ENCODE peak calls at places on chromosome 6, in four cellular contexts. I is fibroblast of lung, X is ureter, U is ovary. D is an unnamed sample.

GRCh38 chr6:90490030-90490429 is 96.8 kb downstream of the MAP3K7 start:
- DNase-seq in U (no peak), X (no peak), I (no peak), D (no peak)

GRCh38 chr6:119627908-119628669 is 278.5 kb upstream of the MAN1A1 start:
- DNase-seq in U (no peak), I (peak), X (no peak), D (peak)

GRCh38 chr6:126657556-126658129 is 317.7 kb downstream of the CENPW start:
- DNase-seq in I (peak), X (no peak), U (no peak), D (no peak)

GRCh38 chr6:2971420-2972218 is at the start of gene SERPINB6:
- DNase-seq in I (peak), U (peak), X (peak), D (peak)

GRCh38 chr6:139372326-139373153 is 1.9 kb downstream of the CITED2 start:
- DNase-seq in I (peak), X (no peak), U (no peak), D (no peak)

GRCh38 chr6:126307859-126308258 is 32.1 kb upstream of the CENPW start:
- DNase-seq in U (no peak), I (peak), X (no peak), D (no peak)

GRCh38 chr6:104682722-104683643 is 176.7 kb downstream of the HACE1 start:
- DNase-seq in X (no peak), I (peak), U (no peak), D (peak)

GRCh38 chr6:14108571-14109410 is 8.8 kb upstream of the CD83 start:
- DNase-seq in X (no peak), U (no peak), I (peak), D (no peak)

GRCh38 chr6:13375360-13375878 is 47.1 kb upstream of the TBC1D7 start:
- DNase-seq in I (no peak), U (no peak), X (no peak), D (no peak)

D was measured in islet precursor cell.